ENCODE peak calls at places on chromosome 6, in five cellular contexts. One of them, this sample, is unnamed.

GRCh38 chr6:39791311-39791710 is 865 bp upstream of the DAAM2 start:
- DNase-seq in GM13977: no peak
- DNase-seq in T follicular helper cell: no peak
- DNase-seq in tibial artery: no peak
- DNase-seq in CD8-positive, alpha-beta memory T cell: no peak
- DNase-seq in this sample: peak

GRCh38 chr6:13716955-13717295 is 5.3 kb upstream of the RANBP9 start:
- DNase-seq in GM13977: no peak
- DNase-seq in T follicular helper cell: no peak
- DNase-seq in tibial artery: no peak
- DNase-seq in CD8-positive, alpha-beta memory T cell: no peak
- DNase-seq in this sample: no peak

GRCh38 chr6:46323312-46323965 is 152.7 kb upstream of the ENPP5 start:
- DNase-seq in GM13977: no peak
- DNase-seq in T follicular helper cell: no peak
- DNase-seq in tibial artery: peak
- DNase-seq in CD8-positive, alpha-beta memory T cell: no peak
- DNase-seq in this sample: peak

GRCh38 chr6:94501546-94501945 is 1075.8 kb upstream of the MANEA start:
- DNase-seq in GM13977: no peak
- DNase-seq in T follicular helper cell: no peak
- DNase-seq in tibial artery: no peak
- DNase-seq in CD8-positive, alpha-beta memory T cell: no peak
- DNase-seq in this sample: no peak

GRCh38 chr6:40722081-40722480 is 134.9 kb upstream of the LRFN2 start:
- DNase-seq in GM13977: no peak
- DNase-seq in T follicular helper cell: no peak
- DNase-seq in tibial artery: no peak
- DNase-seq in CD8-positive, alpha-beta memory T cell: no peak
- DNase-seq in this sample: no peak

GRCh38 chr6:140623498-140623897 is 1249.0 kb upstream of the CITED2 start:
- DNase-seq in GM13977: no peak
- DNase-seq in T follicular helper cell: no peak
- DNase-seq in tibial artery: no peak
- DNase-seq in CD8-positive, alpha-beta memory T cell: no peak
- DNase-seq in this sample: no peak

GRCh38 chr6:108176281-108177089 is 10.7 kb downstream of the NR2E1 start:
- DNase-seq in GM13977: no peak
- DNase-seq in T follicular helper cell: no peak
- DNase-seq in tibial artery: no peak
- DNase-seq in CD8-positive, alpha-beta memory T cell: no peak
- DNase-seq in this sample: no peak

GRCh38 chr6:36717231-36717825 is 19.7 kb downstream of the RAB44 start:
- DNase-seq in GM13977: no peak
- DNase-seq in T follicular helper cell: no peak
- DNase-seq in tibial artery: peak
- DNase-seq in CD8-positive, alpha-beta memory T cell: no peak
- DNase-seq in this sample: no peak

GRCh38 chr6:29564875-29565274 is 5.3 kb upstream of the UBD start:
- DNase-seq in GM13977: peak
- DNase-seq in T follicular helper cell: no peak
- DNase-seq in tibial artery: no peak
- DNase-seq in CD8-positive, alpha-beta memory T cell: no peak
- DNase-seq in this sample: no peak

GRCh38 chr6:124373386-124373785 is 569.7 kb downstream of the NKAIN2 start:
- DNase-seq in GM13977: no peak
- DNase-seq in T follicular helper cell: no peak
- DNase-seq in tibial artery: no peak
- DNase-seq in CD8-positive, alpha-beta memory T cell: no peak
- DNase-seq in this sample: no peak

GRCh38 chr6:73732845-73733675 is 37.1 kb downstream of the CD109 start:
- DNase-seq in GM13977: peak
- DNase-seq in T follicular helper cell: peak
- DNase-seq in tibial artery: peak
- DNase-seq in CD8-positive, alpha-beta memory T cell: peak
- DNase-seq in this sample: peak

GRCh38 chr6:143271024-143271423 is 179.5 kb downstream of the ADAT2 start:
- DNase-seq in GM13977: no peak
- DNase-seq in T follicular helper cell: no peak
- DNase-seq in tibial artery: no peak
- DNase-seq in CD8-positive, alpha-beta memory T cell: no peak
- DNase-seq in this sample: no peak

GRCh38 chr6:80438728-80439127 is 332.3 kb downstream of the BCKDHB start:
- DNase-seq in GM13977: no peak
- DNase-seq in T follicular helper cell: no peak
- DNase-seq in tibial artery: no peak
- DNase-seq in CD8-positive, alpha-beta memory T cell: no peak
- DNase-seq in this sample: peak

GRCh38 chr6:26155066-26155925 is 68.1 kb downstream of the HFE start:
- DNase-seq in GM13977: peak
- DNase-seq in T follicular helper cell: no peak
- DNase-seq in tibial artery: peak
- DNase-seq in CD8-positive, alpha-beta memory T cell: no peak
- DNase-seq in this sample: no peak

GRCh38 chr6:22421187-22421586 is 124.4 kb upstream of the PRL start:
- DNase-seq in GM13977: no peak
- DNase-seq in T follicular helper cell: no peak
- DNase-seq in tibial artery: no peak
- DNase-seq in CD8-positive, alpha-beta memory T cell: no peak
- DNase-seq in this sample: no peak

GRCh38 chr6:161439093-161439492 is 165.2 kb upstream of the AGPAT4 start:
- DNase-seq in GM13977: no peak
- DNase-seq in T follicular helper cell: no peak
- DNase-seq in tibial artery: no peak
- DNase-seq in CD8-positive, alpha-beta memory T cell: no peak
- DNase-seq in this sample: peak

GRCh38 chr6:130132286-130132701 is 90.5 kb downstream of the SAMD3 start:
- DNase-seq in GM13977: peak
- DNase-seq in T follicular helper cell: peak
- DNase-seq in tibial artery: no peak
- DNase-seq in CD8-positive, alpha-beta memory T cell: peak
- DNase-seq in this sample: no peak

GRCh38 chr6:87945181-87945580 is 102.5 kb upstream of the SPACA1 start:
- DNase-seq in GM13977: no peak
- DNase-seq in T follicular helper cell: no peak
- DNase-seq in tibial artery: no peak
- DNase-seq in CD8-positive, alpha-beta memory T cell: no peak
- DNase-seq in this sample: no peak

GRCh38 chr6:147166360-147166944 is 37.8 kb upstream of the STXBP5 start:
- DNase-seq in GM13977: no peak
- DNase-seq in T follicular helper cell: no peak
- DNase-seq in tibial artery: no peak
- DNase-seq in CD8-positive, alpha-beta memory T cell: no peak
- DNase-seq in this sample: peak

GRCh38 chr6:81761197-81761596 is 8.7 kb upstream of the TENT5A start:
- DNase-seq in GM13977: no peak
- DNase-seq in T follicular helper cell: no peak
- DNase-seq in tibial artery: no peak
- DNase-seq in CD8-positive, alpha-beta memory T cell: no peak
- DNase-seq in this sample: no peak

GRCh38 chr6:70310063-70310694 is 7.3 kb upstream of the COL9A1 start:
- DNase-seq in GM13977: no peak
- DNase-seq in T follicular helper cell: no peak
- DNase-seq in tibial artery: no peak
- DNase-seq in CD8-positive, alpha-beta memory T cell: no peak
- DNase-seq in this sample: no peak

GRCh38 chr6:139367810-139368321 is 6.6 kb downstream of the CITED2 start:
- DNase-seq in GM13977: no peak
- DNase-seq in T follicular helper cell: no peak
- DNase-seq in tibial artery: no peak
- DNase-seq in CD8-positive, alpha-beta memory T cell: no peak
- DNase-seq in this sample: no peak

This sample was measured in COLO829.